ENCODE peak calls at places on chromosomes 3 and 15, in five cellular contexts. G is heart left ventricle, Q is NCI-H1417, W is T1000, C is NCI-H1092 treated with DMSO at 0.1 percent for 48 hours. I is an unnamed sample.
A peak's percentile ranks its signal among the peaks of the same experiment; 100 is the strongest.

GRCh38 chr3:129310612-129311011 is 31.9 kb downstream of the HMCES start:
- DNase-seq in G (no peak), Q (no peak), W (no peak), C (no peak), I (no peak)

GRCh38 chr15:60165111-60165510 is 161.0 kb downstream of the FOXB1 start:
- DNase-seq in G (no peak), Q (no peak), W (no peak), C (no peak), I (no peak)

GRCh38 chr15:52331490-52332240 is 36.1 kb upstream of the MYO5C start:
- DNase-seq in G (no peak), Q (no peak), W (peak; percentile 11), C (no peak), I (no peak)

GRCh38 chr3:98497381-98497780 is at the start of gene OR5K2:
- DNase-seq in G (no peak), Q (no peak), W (no peak), C (no peak), I (no peak)

GRCh38 chr15:37824717-37825382 is 109.6 kb upstream of the TMCO5A start:
- DNase-seq in G (no peak), Q (no peak), W (peak; percentile 70), C (no peak), I (no peak)

GRCh38 chr3:71511037-71511436 is 72.5 kb downstream of the FOXP1 start:
- DNase-seq in G (no peak), Q (no peak), W (no peak), C (no peak), I (no peak)

GRCh38 chr3:16409032-16409431 is 104.5 kb downstream of the RFTN1 start:
- DNase-seq in G (no peak), Q (no peak), W (no peak), C (no peak), I (no peak)

GRCh38 chr3:52532517-52532837 is 1.2 kb downstream of the NT5DC2 start:
- DNase-seq in G (no peak), Q (no peak), W (peak; percentile 33), C (no peak), I (no peak)

GRCh38 chr3:112321867-112322652 is 10.9 kb upstream of the CD200 start:
- DNase-seq in G (no peak), Q (no peak), W (no peak), C (no peak), I (no peak)

GRCh38 chr15:55279746-55280351 is 9.8 kb downstream of the RAB27A start:
- DNase-seq in G (no peak), Q (no peak), W (peak; percentile 21), C (no peak), I (no peak)

GRCh38 chr3:148884261-148884660 is 19.2 kb downstream of the CPA3 start:
- DNase-seq in G (no peak), Q (no peak), W (no peak), C (no peak), I (no peak)

GRCh38 chr3:134374791-134375541 is 719 bp upstream of the AMOTL2 start:
- DNase-seq in G (peak; percentile 78), Q (no peak), W (peak; percentile 91), C (peak; percentile 79), I (no peak)

GRCh38 chr15:52139599-52140462 is 27.3 kb upstream of the BCL2L10 start:
- DNase-seq in G (peak; percentile 66), Q (peak; percentile 27), W (peak; percentile 25), C (no peak), I (peak; percentile 61)

GRCh38 chr3:57545636-57546268 is 1.6 kb upstream of the DNAH12 start:
- DNase-seq in G (peak; percentile 35), Q (no peak), W (no peak), C (no peak), I (no peak)

GRCh38 chr3:23129817-23130216 is 73.3 kb upstream of the UBE2E2 start:
- DNase-seq in G (no peak), Q (peak; percentile 13), W (no peak), C (no peak), I (no peak)

GRCh38 chr3:129695203-129695602 is 88.7 kb upstream of the PLXND1 start:
- DNase-seq in G (no peak), Q (no peak), W (no peak), C (no peak), I (no peak)

GRCh38 chr3:142288032-142288638 is 62.8 kb upstream of the GK5 start:
- DNase-seq in G (no peak), Q (no peak), W (no peak), C (no peak), I (no peak)

GRCh38 chr3:127457094-127457475 is 133.4 kb downstream of the TPRA1 start:
- DNase-seq in G (no peak), Q (no peak), W (no peak), C (peak; percentile 81), I (no peak)

GRCh38 chr15:63911160-63911559 is 77.4 kb upstream of the HERC1 start:
- DNase-seq in G (no peak), Q (no peak), W (no peak), C (no peak), I (no peak)

GRCh38 chr15:64134322-64134829 is 17.2 kb upstream of the SNX22 start:
- DNase-seq in G (peak; percentile 73), Q (no peak), W (no peak), C (no peak), I (peak; percentile 83)

GRCh38 chr15:59299919-59300617 is 72.6 kb downstream of the MYO1E start:
- DNase-seq in G (peak; percentile 65), Q (peak; percentile 7), W (peak; percentile 74), C (no peak), I (no peak)

GRCh38 chr15:96372554-96372953 is 42.1 kb downstream of the NR2F2 start:
- DNase-seq in G (no peak), Q (no peak), W (no peak), C (no peak), I (no peak)

GRCh38 chr3:104412608-104413580 is 953.8 kb upstream of the ALCAM start:
- DNase-seq in G (no peak), Q (no peak), W (no peak), C (no peak), I (no peak)

GRCh38 chr3:37546876-37547275 is 314.8 kb upstream of the CTDSPL start:
- DNase-seq in G (peak; percentile 59), Q (peak; percentile 24), W (no peak), C (no peak), I (no peak)

GRCh38 chr3:11212301-11212613 is 58.0 kb downstream of the HRH1 start:
- DNase-seq in G (no peak), Q (no peak), W (peak; percentile 8), C (no peak), I (no peak)

GRCh38 chr3:112546216-112546759 is 15.5 kb downstream of the ATG3 start:
- DNase-seq in G (no peak), Q (no peak), W (no peak), C (no peak), I (no peak)

GRCh38 chr3:62874398-62875102 is 666 bp downstream of the CADPS start:
- DNase-seq in G (no peak), Q (no peak), W (no peak), C (peak; percentile 74), I (no peak)

GRCh38 chr3:30689202-30689641 is 82.8 kb downstream of the TGFBR2 start:
- DNase-seq in G (peak; percentile 50), Q (no peak), W (peak; percentile 28), C (peak; percentile 30), I (no peak)

GRCh38 chr15:37088436-37088835 is 11.9 kb downstream of the MEIS2 start:
- DNase-seq in G (no peak), Q (no peak), W (no peak), C (no peak), I (no peak)

GRCh38 chr3:188796122-188796631 is 375.6 kb upstream of the TPRG1 start:
- DNase-seq in G (no peak), Q (no peak), W (peak; percentile 25), C (no peak), I (no peak)